ENCODE peak calls at places on chromosomes 1 and 21, in four cellular contexts. One of them, this sample, is unnamed.

GRCh38 chr1:180424848-180425457 is 77.4 kb downstream of the ACBD6 start:
- DNase-seq in HL-60: no peak
- DNase-seq in fibroblast of lung: no peak
- DNase-seq in progenitor cell of endocrine pancreas: no peak
- DNase-seq in this sample: no peak

GRCh38 chr1:244144053-244144452 is 93.0 kb downstream of the ZBTB18 start:
- DNase-seq in progenitor cell of endocrine pancreas: no peak
- DNase-seq in fibroblast of lung: no peak
- DNase-seq in HL-60: no peak
- DNase-seq in this sample: no peak

GRCh38 chr1:201139306-201139705 is 12.3 kb upstream of the ASCL5 start:
- DNase-seq in progenitor cell of endocrine pancreas: no peak
- DNase-seq in HL-60: no peak
- DNase-seq in fibroblast of lung: no peak
- DNase-seq in this sample: no peak

GRCh38 chr1:43565600-43566360 is 35.1 kb downstream of the PTPRF start:
- DNase-seq in HL-60: peak; percentile 36
- DNase-seq in fibroblast of lung: peak; percentile 45
- DNase-seq in progenitor cell of endocrine pancreas: peak; percentile 45
- DNase-seq in this sample: peak; percentile 69

GRCh38 chr1:227938911-227939790 is 8.6 kb downstream of the WNT9A start:
- DNase-seq in fibroblast of lung: no peak
- DNase-seq in HL-60: no peak
- DNase-seq in progenitor cell of endocrine pancreas: no peak
- DNase-seq in this sample: peak; percentile 12

GRCh38 chr1:90557706-90558105 is 159.4 kb downstream of the BARHL2 start:
- DNase-seq in progenitor cell of endocrine pancreas: no peak
- DNase-seq in HL-60: no peak
- DNase-seq in fibroblast of lung: no peak
- DNase-seq in this sample: no peak

GRCh38 chr21:46120301-46121285 is 22.7 kb downstream of the COL6A2 start:
- DNase-seq in fibroblast of lung: no peak
- DNase-seq in progenitor cell of endocrine pancreas: peak; percentile 6
- DNase-seq in HL-60: no peak
- DNase-seq in this sample: peak; percentile 17

GRCh38 chr1:246569248-246570238 is 3.3 kb downstream of the CNST start:
- DNase-seq in HL-60: no peak
- DNase-seq in progenitor cell of endocrine pancreas: no peak
- DNase-seq in fibroblast of lung: no peak
- DNase-seq in this sample: no peak

DNA sequence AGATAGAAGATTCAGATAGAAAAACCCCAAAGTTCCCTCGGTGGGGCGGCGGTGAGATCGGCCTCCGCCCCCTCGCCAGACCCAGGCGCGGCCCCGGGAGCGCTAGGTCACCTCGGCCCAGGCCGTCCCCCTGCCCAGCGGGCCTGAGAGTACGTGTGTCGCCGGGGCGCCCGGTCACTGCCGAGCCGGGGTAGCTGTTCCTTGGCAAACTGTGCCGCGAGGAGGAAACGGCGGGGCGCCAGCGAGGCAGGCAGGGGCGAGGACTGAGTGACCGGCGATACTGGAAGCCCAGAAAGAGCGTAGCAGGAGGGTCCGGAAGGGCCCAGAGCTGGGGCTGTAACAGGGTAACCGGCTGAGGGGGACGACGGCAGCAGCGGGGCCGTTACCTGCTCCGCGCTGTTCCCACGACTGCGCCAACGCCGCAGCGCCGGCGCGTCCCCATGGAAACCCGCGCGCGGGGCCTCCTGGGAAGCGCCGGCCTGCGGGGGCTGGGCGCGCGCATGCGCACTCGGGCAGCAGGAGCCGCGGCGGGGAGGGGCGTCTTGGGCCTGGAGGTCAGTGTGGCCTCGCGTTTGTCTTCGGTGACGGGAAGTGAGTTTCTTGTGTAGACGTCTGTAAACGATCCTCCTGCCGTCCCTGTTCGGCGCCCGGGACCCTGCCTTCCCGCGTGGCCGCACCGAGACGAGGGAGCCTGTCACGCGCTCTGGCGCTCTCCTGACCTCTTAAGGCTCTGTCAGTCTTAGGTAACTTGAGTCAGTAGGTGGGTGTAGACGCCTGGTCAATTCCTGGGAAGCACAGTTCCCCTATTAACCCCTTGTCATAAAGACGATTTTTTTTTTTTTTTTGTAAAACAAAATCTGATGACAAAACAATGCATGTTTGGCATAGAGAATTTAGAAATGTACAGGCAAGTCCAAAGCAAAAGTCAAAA is at the start of gene LCA5L:
- DNase-seq in HL-60: peak; percentile 82
- DNase-seq in fibroblast of lung: peak; percentile 86
- DNase-seq in progenitor cell of endocrine pancreas: peak; percentile 95
- DNase-seq in this sample: peak; percentile 94
- TF ChIP-seq CTCF in HL-60: no peak
- TF ChIP-seq CTCF in fibroblast of lung: peak; percentile 24
- TF ChIP-seq CTCF in progenitor cell of endocrine pancreas: peak; percentile 23
- TF ChIP-seq CTCF in this sample: no peak

GRCh38 chr1:28369518-28370219 is at the start of gene PHACTR4:
- DNase-seq in HL-60: peak; percentile 66
- DNase-seq in fibroblast of lung: peak; percentile 91
- DNase-seq in progenitor cell of endocrine pancreas: peak; percentile 89
- DNase-seq in this sample: peak; percentile 82
- TF ChIP-seq CTCF in HL-60: no peak
- TF ChIP-seq CTCF in fibroblast of lung: no peak
- TF ChIP-seq CTCF in progenitor cell of endocrine pancreas: no peak
- TF ChIP-seq CTCF in this sample: no peak

GRCh38 chr1:109255673-109256072 is 6.3 kb downstream of the CELSR2 start:
- DNase-seq in progenitor cell of endocrine pancreas: no peak
- DNase-seq in HL-60: no peak
- DNase-seq in fibroblast of lung: no peak
- DNase-seq in this sample: no peak

GRCh38 chr1:109254621-109255096 is 5.3 kb downstream of the CELSR2 start:
- DNase-seq in fibroblast of lung: no peak
- DNase-seq in HL-60: no peak
- DNase-seq in progenitor cell of endocrine pancreas: no peak
- DNase-seq in this sample: no peak

GRCh38 chr1:109256085-109256484 is 6.7 kb downstream of the CELSR2 start:
- DNase-seq in fibroblast of lung: no peak
- DNase-seq in HL-60: no peak
- DNase-seq in progenitor cell of endocrine pancreas: no peak
- DNase-seq in this sample: no peak

GRCh38 chr1:109253803-109254620 is 4.7 kb downstream of the CELSR2 start:
- DNase-seq in fibroblast of lung: no peak
- DNase-seq in HL-60: no peak
- DNase-seq in progenitor cell of endocrine pancreas: no peak
- DNase-seq in this sample: no peak

GRCh38 chr1:109255097-109255651 is 5.8 kb downstream of the CELSR2 start:
- DNase-seq in progenitor cell of endocrine pancreas: no peak
- DNase-seq in HL-60: no peak
- DNase-seq in fibroblast of lung: no peak
- DNase-seq in this sample: no peak
- TF ChIP-seq CTCF in progenitor cell of endocrine pancreas: peak; percentile 10
- TF ChIP-seq CTCF in HL-60: no peak
- TF ChIP-seq CTCF in fibroblast of lung: no peak
- TF ChIP-seq CTCF in this sample: no peak

GRCh38 chr1:36540056-36540455 is 57.3 kb upstream of the CSF3R start:
- DNase-seq in fibroblast of lung: no peak
- DNase-seq in HL-60: no peak
- DNase-seq in progenitor cell of endocrine pancreas: no peak
- DNase-seq in this sample: no peak

GRCh38 chr1:36542024-36542961 is 59.6 kb upstream of the CSF3R start:
- DNase-seq in progenitor cell of endocrine pancreas: no peak
- DNase-seq in fibroblast of lung: no peak
- DNase-seq in HL-60: no peak
- DNase-seq in this sample: peak; percentile 17

GRCh38 chr1:36539526-36539925 is 56.8 kb upstream of the CSF3R start:
- DNase-seq in HL-60: no peak
- DNase-seq in fibroblast of lung: no peak
- DNase-seq in progenitor cell of endocrine pancreas: no peak
- DNase-seq in this sample: no peak

GRCh38 chr1:36537190-36537768 is 54.6 kb upstream of the CSF3R start:
- DNase-seq in progenitor cell of endocrine pancreas: no peak
- DNase-seq in HL-60: no peak
- DNase-seq in fibroblast of lung: no peak
- DNase-seq in this sample: no peak

DNA sequence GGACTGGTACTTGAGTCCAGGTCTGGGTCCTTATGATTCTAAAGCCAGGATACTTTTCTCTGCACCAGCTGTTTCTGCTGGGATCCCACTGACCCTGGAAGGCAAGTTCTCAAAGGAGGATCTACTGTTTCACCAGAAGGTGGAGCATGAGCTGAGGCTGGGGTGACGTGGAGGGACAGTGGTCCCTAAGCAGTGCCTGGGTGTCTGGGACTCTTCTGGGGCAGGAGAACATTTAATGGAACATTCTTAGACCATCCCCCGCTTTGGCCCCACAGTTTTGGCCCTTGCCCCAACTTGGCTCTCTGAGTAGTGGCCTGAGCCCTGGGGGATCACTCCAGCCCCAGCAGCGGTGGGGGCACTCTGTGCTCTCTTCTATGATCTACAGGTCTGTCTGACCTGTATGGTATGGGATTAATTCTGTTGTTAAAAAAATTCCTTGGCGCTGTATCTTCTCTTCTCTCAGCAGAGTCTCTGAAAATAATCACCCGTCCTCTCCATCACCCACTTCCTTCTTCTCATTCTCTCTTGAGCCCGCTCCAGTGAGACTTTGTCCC is 60.3 kb upstream of the CSF3R start:
- DNase-seq in progenitor cell of endocrine pancreas: no peak
- DNase-seq in HL-60: no peak
- DNase-seq in fibroblast of lung: no peak
- DNase-seq in this sample: peak; percentile 36
- TF ChIP-seq CTCF in progenitor cell of endocrine pancreas: peak; percentile 51
- TF ChIP-seq CTCF in HL-60: no peak
- TF ChIP-seq CTCF in fibroblast of lung: no peak
- TF ChIP-seq CTCF in this sample: no peak